ENCODE peak calls at places on chromosomes 7 and 10, in five cellular contexts. One of them, this sample, is unnamed.

GRCh38 chr10:21195149-21195731 is 298.1 kb upstream of the NEBL start:
- DNase-seq in PC-3: peak
- DNase-seq in mesendoderm: no peak
- DNase-seq in substantia nigra: no peak
- DNase-seq in prostate gland: peak
- DNase-seq in this sample: peak

GRCh38 chr7:92682767-92683539 is 92.8 kb upstream of the FAM133B start:
- DNase-seq in PC-3: peak
- DNase-seq in substantia nigra: no peak
- DNase-seq in prostate gland: no peak
- DNase-seq in mesendoderm: no peak
- DNase-seq in this sample: no peak

GRCh38 chr7:28840515-28841125 is 117.5 kb downstream of the TRIL start:
- DNase-seq in prostate gland: no peak
- DNase-seq in PC-3: peak
- DNase-seq in mesendoderm: peak
- DNase-seq in substantia nigra: no peak
- DNase-seq in this sample: no peak

GRCh38 chr10:43201545-43202131 is 63.4 kb downstream of the CSGALNACT2 start:
- DNase-seq in mesendoderm: no peak
- DNase-seq in substantia nigra: no peak
- DNase-seq in prostate gland: no peak
- DNase-seq in PC-3: no peak
- DNase-seq in this sample: no peak

GRCh38 chr10:60816624-60817023 is 38.3 kb downstream of the CDK1 start:
- DNase-seq in prostate gland: peak
- DNase-seq in substantia nigra: peak
- DNase-seq in PC-3: peak
- DNase-seq in mesendoderm: peak
- DNase-seq in this sample: peak

GRCh38 chr7:92281031-92281430 is 35.3 kb downstream of the ANKIB1 start:
- DNase-seq in PC-3: no peak
- DNase-seq in mesendoderm: no peak
- DNase-seq in substantia nigra: no peak
- DNase-seq in prostate gland: no peak
- DNase-seq in this sample: no peak

GRCh38 chr7:158265743-158266080 is 321.9 kb downstream of the PTPRN2 start:
- DNase-seq in PC-3: no peak
- DNase-seq in substantia nigra: no peak
- DNase-seq in prostate gland: no peak
- DNase-seq in mesendoderm: no peak
- DNase-seq in this sample: no peak

GRCh38 chr7:129258649-129259389 is 34.0 kb downstream of the AHCYL2 start:
- DNase-seq in substantia nigra: no peak
- DNase-seq in PC-3: no peak
- DNase-seq in prostate gland: no peak
- DNase-seq in mesendoderm: peak
- DNase-seq in this sample: no peak

GRCh38 chr10:70132098-70133029 is at the start of gene AIFM2:
- DNase-seq in prostate gland: peak
- DNase-seq in substantia nigra: no peak
- DNase-seq in PC-3: peak
- DNase-seq in mesendoderm: peak
- DNase-seq in this sample: no peak

GRCh38 chr10:91604936-91605534 is 27.8 kb downstream of the PPP1R3C start:
- DNase-seq in mesendoderm: no peak
- DNase-seq in PC-3: peak
- DNase-seq in substantia nigra: no peak
- DNase-seq in prostate gland: no peak
- DNase-seq in this sample: no peak

GRCh38 chr10:99329891-99330674 is 927 bp downstream of the CNNM1 start:
- DNase-seq in prostate gland: no peak
- DNase-seq in PC-3: peak
- DNase-seq in substantia nigra: no peak
- DNase-seq in mesendoderm: peak
- DNase-seq in this sample: no peak

GRCh38 chr7:38339953-38340819 is 66.8 kb upstream of the TARP start:
- DNase-seq in PC-3: no peak
- DNase-seq in mesendoderm: no peak
- DNase-seq in prostate gland: no peak
- DNase-seq in substantia nigra: no peak
- DNase-seq in this sample: no peak

GRCh38 chr7:34133983-34134782 is 228.8 kb downstream of the BMPER start:
- DNase-seq in prostate gland: peak
- DNase-seq in substantia nigra: peak
- DNase-seq in PC-3: peak
- DNase-seq in mesendoderm: peak
- DNase-seq in this sample: peak

GRCh38 chr7:44281811-44282600 is 43.4 kb downstream of the CAMK2B start:
- DNase-seq in substantia nigra: no peak
- DNase-seq in prostate gland: no peak
- DNase-seq in mesendoderm: no peak
- DNase-seq in PC-3: no peak
- DNase-seq in this sample: no peak

GRCh38 chr10:104835422-104835821 is 194.3 kb downstream of the SORCS3 start:
- DNase-seq in PC-3: no peak
- DNase-seq in prostate gland: peak
- DNase-seq in mesendoderm: no peak
- DNase-seq in substantia nigra: no peak
- DNase-seq in this sample: no peak

GRCh38 chr10:49178489-49179471 is 9.4 kb downstream of the TMEM273 start:
- DNase-seq in mesendoderm: no peak
- DNase-seq in prostate gland: no peak
- DNase-seq in substantia nigra: no peak
- DNase-seq in PC-3: no peak
- DNase-seq in this sample: no peak

GRCh38 chr7:44280993-44281721 is 44.2 kb downstream of the CAMK2B start:
- DNase-seq in mesendoderm: no peak
- DNase-seq in PC-3: no peak
- DNase-seq in prostate gland: no peak
- DNase-seq in substantia nigra: no peak
- DNase-seq in this sample: no peak

GRCh38 chr7:84901366-84901765 is 285.5 kb downstream of the SEMA3D start:
- DNase-seq in substantia nigra: no peak
- DNase-seq in mesendoderm: no peak
- DNase-seq in prostate gland: no peak
- DNase-seq in PC-3: no peak
- DNase-seq in this sample: no peak

GRCh38 chr7:94584113-94584512 is 71.8 kb downstream of the SGCE start:
- DNase-seq in substantia nigra: no peak
- DNase-seq in mesendoderm: peak
- DNase-seq in PC-3: peak
- DNase-seq in prostate gland: peak
- DNase-seq in this sample: no peak

GRCh38 chr7:96408881-96409280 is 87.0 kb upstream of the SLC25A13 start:
- DNase-seq in mesendoderm: no peak
- DNase-seq in PC-3: no peak
- DNase-seq in substantia nigra: no peak
- DNase-seq in prostate gland: peak
- DNase-seq in this sample: no peak

GRCh38 chr10:58886390-58886789 is 290.1 kb upstream of the PHYHIPL start:
- DNase-seq in substantia nigra: no peak
- DNase-seq in PC-3: no peak
- DNase-seq in mesendoderm: no peak
- DNase-seq in prostate gland: no peak
- DNase-seq in this sample: no peak

GRCh38 chr10:89392974-89393373 is 551 bp downstream of the IFIT1 start:
- DNase-seq in prostate gland: peak
- DNase-seq in PC-3: no peak
- DNase-seq in mesendoderm: no peak
- DNase-seq in substantia nigra: no peak
- DNase-seq in this sample: no peak

GRCh38 chr7:75038508-75038907 is 35.1 kb downstream of the RCC1L start:
- DNase-seq in PC-3: no peak
- DNase-seq in prostate gland: no peak
- DNase-seq in substantia nigra: no peak
- DNase-seq in mesendoderm: peak
- DNase-seq in this sample: no peak

GRCh38 chr7:30761214-30762156 is 9.6 kb downstream of the INMT start:
- DNase-seq in substantia nigra: no peak
- DNase-seq in PC-3: no peak
- DNase-seq in prostate gland: peak
- DNase-seq in mesendoderm: peak
- DNase-seq in this sample: no peak
- H3K27ac ChIP-seq in substantia nigra: no peak
- H3K27ac ChIP-seq in PC-3: no peak
- H3K27ac ChIP-seq in prostate gland: no peak
- H3K27ac ChIP-seq in mesendoderm: no peak
- H3K27ac ChIP-seq in this sample: no peak

GRCh38 chr7:41465571-41465970 is 237.3 kb downstream of the INHBA start:
- DNase-seq in prostate gland: no peak
- DNase-seq in PC-3: no peak
- DNase-seq in substantia nigra: no peak
- DNase-seq in mesendoderm: no peak
- DNase-seq in this sample: no peak
- H3K27ac ChIP-seq in prostate gland: no peak
- H3K27ac ChIP-seq in PC-3: no peak
- H3K27ac ChIP-seq in substantia nigra: no peak
- H3K27ac ChIP-seq in mesendoderm: no peak
- H3K27ac ChIP-seq in this sample: no peak

GRCh38 chr10:115029452-115030375 is 63.5 kb upstream of the ATRNL1 start:
- DNase-seq in PC-3: no peak
- DNase-seq in mesendoderm: no peak
- DNase-seq in prostate gland: no peak
- DNase-seq in substantia nigra: no peak
- DNase-seq in this sample: no peak
- H3K27ac ChIP-seq in PC-3: no peak
- H3K27ac ChIP-seq in mesendoderm: no peak
- H3K27ac ChIP-seq in prostate gland: no peak
- H3K27ac ChIP-seq in substantia nigra: no peak
- H3K27ac ChIP-seq in this sample: no peak

GRCh38 chr10:86522385-86522855 is 828 bp upstream of the WAPL start:
- DNase-seq in PC-3: no peak
- DNase-seq in mesendoderm: no peak
- DNase-seq in prostate gland: no peak
- DNase-seq in substantia nigra: no peak
- DNase-seq in this sample: no peak
- H3K27ac ChIP-seq in PC-3: no peak
- H3K27ac ChIP-seq in mesendoderm: no peak
- H3K27ac ChIP-seq in prostate gland: peak
- H3K27ac ChIP-seq in substantia nigra: peak
- H3K27ac ChIP-seq in this sample: no peak

This sample was measured in epithelial cell of prostate.